ENCODE peak calls at places on chromosomes 6 and 20, in five cellular contexts. Z, W, A, J and Q are unnamed samples.

GRCh38 chr6:16511048-16511660 is 250.1 kb downstream of the ATXN1 start:
- DNase-seq in W (no peak), J (peak; percentile 48), A (no peak), Z (no peak), Q (no peak)

GRCh38 chr6:105991561-105992314 is 94.4 kb upstream of the PRDM1 start:
- DNase-seq in Z (no peak), A (no peak), W (peak; percentile 80), J (no peak), Q (peak; percentile 15)

GRCh38 chr6:73969982-73970960 is 274.3 kb downstream of the CD109 start:
- DNase-seq in J (peak; percentile 64), Z (no peak), W (no peak), A (peak; percentile 13), Q (no peak)

GRCh38 chr6:44285552-44286284 is 15.5 kb downstream of the TMEM151B start:
- DNase-seq in A (no peak), W (no peak), Z (no peak), J (peak; percentile 8), Q (no peak)

GRCh38 chr6:3455490-3456394 is 1.1 kb downstream of the SLC22A23 start:
- DNase-seq in Z (no peak), W (peak; percentile 49), A (no peak), J (no peak), Q (peak; percentile 8)

GRCh38 chr20:62656205-62656918 is 14.1 kb downstream of the SLCO4A1 start:
- DNase-seq in A (no peak), W (no peak), Z (no peak), J (no peak), Q (no peak)

GRCh38 chr20:2817341-2817726 is 1.2 kb downstream of the TMEM239 start:
- DNase-seq in W (no peak), Z (no peak), A (no peak), J (no peak), Q (no peak)

GRCh38 chr6:11681770-11682169 is 96.8 kb downstream of the ADTRP start:
- DNase-seq in Z (no peak), W (no peak), A (no peak), J (no peak), Q (no peak)

GRCh38 chr6:22306741-22307466 is 10.1 kb upstream of the PRL start:
- DNase-seq in Z (no peak), J (no peak), A (no peak), W (no peak), Q (no peak)

GRCh38 chr6:71406871-71407860 is 118.6 kb downstream of the OGFRL1 start:
- DNase-seq in Z (no peak), J (no peak), A (no peak), W (no peak), Q (no peak)

GRCh38 chr6:114304304-114304887 is 38.4 kb downstream of the HS3ST5 start:
- DNase-seq in J (peak; percentile 12), W (no peak), Z (no peak), A (peak; percentile 7), Q (no peak)

GRCh38 chr6:88972504-88973423 is 9.3 kb upstream of the RNGTT start:
- DNase-seq in A (no peak), Z (no peak), W (no peak), J (no peak), Q (no peak)

GRCh38 chr6:84625510-84625909 is 138.9 kb downstream of the TBX18 start:
- DNase-seq in W (no peak), J (peak; percentile 58), A (no peak), Z (no peak), Q (no peak)

GRCh38 chr6:5497896-5498578 is 236.7 kb downstream of the FARS2 start:
- DNase-seq in Z (no peak), W (no peak), A (no peak), J (peak; percentile 91), Q (no peak)

GRCh38 chr6:150001295-150001990 is 23.9 kb downstream of the RAET1L start:
- DNase-seq in W (no peak), A (no peak), Z (no peak), J (no peak), Q (no peak)

GRCh38 chr6:139764498-139764986 is 390.1 kb upstream of the CITED2 start:
- DNase-seq in Z (no peak), W (no peak), A (peak; percentile 94), J (peak; percentile 100), Q (no peak)

GRCh38 chr20:4864292-4864691 is 137.0 kb downstream of the SLC23A2 start:
- DNase-seq in W (no peak), Z (no peak), J (no peak), A (no peak), Q (no peak)

GRCh38 chr6:46684771-46685170 is 2.9 kb upstream of the TDRD6 start:
- DNase-seq in J (peak; percentile 87), W (no peak), Z (no peak), A (no peak), Q (no peak)

GRCh38 chr6:163180874-163181541 is 233.5 kb upstream of the QKI start:
- DNase-seq in Z (peak; percentile 76), J (peak; percentile 56), A (no peak), W (peak; percentile 53), Q (no peak)

GRCh38 chr6:169902070-169902469 is 150.6 kb downstream of the ERMARD start:
- DNase-seq in A (no peak), W (no peak), J (no peak), Z (no peak), Q (no peak)

GRCh38 chr6:155444120-155444917 is 11.3 kb downstream of the NOX3 start:
- DNase-seq in A (no peak), J (peak; percentile 74), Z (no peak), W (no peak), Q (no peak)

GRCh38 chr6:37699138-37699766 is 1.6 kb upstream of the MDGA1 start:
- DNase-seq in A (no peak), W (no peak), J (no peak), Z (no peak), Q (peak; percentile 48)

GRCh38 chr6:104591573-104592334 is 268.0 kb downstream of the HACE1 start:
- DNase-seq in J (no peak), Z (no peak), W (no peak), A (no peak), Q (no peak)

GRCh38 chr6:113936093-113936934 is 34.6 kb downstream of the HDAC2 start:
- DNase-seq in J (peak; percentile 55), A (peak; percentile 41), W (no peak), Z (no peak), Q (no peak)

GRCh38 chr20:35111141-35111888 is 18.7 kb upstream of the TRPC4AP start:
- DNase-seq in Z (no peak), A (no peak), W (no peak), J (peak; percentile 93), Q (no peak)

GRCh38 chr6:158850807-158851115 is 31.6 kb upstream of the EZR start:
- DNase-seq in Z (no peak), W (no peak), A (no peak), J (peak; percentile 24), Q (no peak)

GRCh38 chr6:32627831-32628230 is 9.4 kb upstream of the HLA-DQA1 start:
- DNase-seq in A (no peak), Z (no peak), W (peak; percentile 76), J (no peak), Q (peak; percentile 31)

GRCh38 chr6:149060300-149060984 is 257.1 kb upstream of the TAB2 start:
- DNase-seq in W (peak; percentile 84), A (no peak), J (no peak), Z (no peak), Q (peak; percentile 41)

GRCh38 chr6:105733556-105734162 is 330.8 kb upstream of the PREP start:
- DNase-seq in A (no peak), W (no peak), J (peak; percentile 40), Z (no peak), Q (no peak)

GRCh38 chr6:158028421-158028820 is 46.8 kb downstream of the SYNJ2 start:
- DNase-seq in J (no peak), W (no peak), A (no peak), Z (no peak), Q (no peak)

GRCh38 chr6:38604700-38605099 is 35.0 kb downstream of the BTBD9 start:
- DNase-seq in J (peak; percentile 45), Z (peak; percentile 79), A (no peak), W (no peak), Q (no peak)

GRCh38 chr6:170537329-170537728 is 15.8 kb downstream of the PSMB1 start:
- DNase-seq in W (no peak), A (no peak), Z (no peak), J (no peak), Q (no peak)

GRCh38 chr6:11944111-11944510 is 68.0 kb upstream of the HIVEP1 start:
- DNase-seq in J (no peak), Z (no peak), W (no peak), A (no peak), Q (no peak)

GRCh38 chr6:24600903-24601302 is 45.1 kb downstream of the KIAA0319 start:
- DNase-seq in Z (no peak), A (no peak), W (no peak), J (no peak), Q (no peak)

GRCh38 chr20:11182715-11183114 is 508.9 kb upstream of the JAG1 start:
- DNase-seq in J (no peak), A (no peak), W (no peak), Z (peak; percentile 35), Q (no peak)

GRCh38 chr6:138428943-138429616 is 25.1 kb downstream of the HEBP2 start:
- DNase-seq in A (peak; percentile 41), Z (no peak), W (no peak), J (peak; percentile 59), Q (no peak)
- TF ChIP-seq CTCF in A (peak; percentile 62), Z (peak; percentile 26), W (peak; percentile 65), J (peak; percentile 58), Q (peak; percentile 86)

DNA sequence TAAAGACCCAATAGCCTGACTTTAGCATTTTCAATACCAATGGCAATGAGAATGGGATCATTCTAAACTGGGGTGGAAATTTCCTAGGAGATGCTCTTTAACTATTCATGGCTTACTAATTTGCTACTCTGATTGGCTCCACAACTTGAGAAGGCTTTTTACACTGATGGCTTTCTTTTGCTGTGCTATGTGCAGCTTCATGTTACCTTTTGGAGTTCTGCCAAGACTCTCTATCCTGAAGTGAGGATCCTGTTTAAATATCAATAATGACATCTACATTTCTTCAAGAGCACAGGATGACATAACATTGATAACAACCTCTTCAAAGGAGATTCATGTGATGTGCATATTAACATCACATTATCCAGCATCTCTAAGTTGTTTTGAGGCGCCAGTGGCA is 43.4 kb upstream of the SIRPG start:
- DNase-seq in A (no peak), Z (no peak), J (no peak), W (no peak), Q (no peak)
- H3K27me3 ChIP-seq in A (peaks cover 2% of the 10 kb centered on the region), Z (no peaks in the 10 kb centered on the region), J (no peaks in the 10 kb centered on the region), W (no peaks in the 10 kb centered on the region), Q (no peaks in the 10 kb centered on the region)

GRCh38 chr6:999552-999951 is 306.6 kb upstream of the EXOC2 start:
- DNase-seq in W (no peak), A (no peak), Z (no peak), J (no peak), Q (no peak)

GRCh38 chr6:1001655-1002349 is 308.9 kb upstream of the EXOC2 start:
- DNase-seq in J (no peak), W (no peak), Z (no peak), A (no peak), Q (no peak)

GRCh38 chr6:1003394-1004160 is 308.3 kb upstream of the FOXQ1 start:
- DNase-seq in J (no peak), Z (no peak), W (no peak), A (no peak), Q (no peak)

GRCh38 chr6:1004885-1005635 is 306.8 kb upstream of the FOXQ1 start:
- DNase-seq in Z (no peak), W (no peak), A (no peak), J (no peak), Q (no peak)

GRCh38 chr6:1002989-1003388 is 308.9 kb upstream of the FOXQ1 start:
- DNase-seq in J (no peak), A (no peak), W (no peak), Z (no peak), Q (no peak)
- TF ChIP-seq CTCF in J (no peak), A (no peak), W (no peak), Z (no peak), Q (no peak)

GRCh38 chr20:51001697-51002265 is 21.1 kb downstream of the KCNG1 start:
- DNase-seq in Z (no peak), A (no peak), J (no peak), W (no peak), Q (no peak)
- H3K27me3 ChIP-seq in Z (no peaks in the 10 kb centered on the region), A (no peaks in the 10 kb centered on the region), J (peaks cover 2% of the 10 kb centered on the region), W (no peaks in the 10 kb centered on the region), Q (peaks cover 6% of the 10 kb centered on the region)